ENCODE peak calls at places on chromosome 15, in six cellular contexts. R, Q, C, L, T and S are unnamed samples.

GRCh38 chr15:74959643-74959939 is 3.0 kb upstream of the RPP25 start:
- DNase-seq in Q (no peak), T (no peak), L (no peak), R (no peak), C (no peak), S (no peak)

GRCh38 chr15:36951747-36952247 is 148.6 kb downstream of the MEIS2 start:
- DNase-seq in C (no peak), Q (no peak), L (no peak), T (no peak), R (no peak), S (no peak)

GRCh38 chr15:53833134-53833624 is 73.7 kb upstream of the WDR72 start:
- DNase-seq in C (no peak), R (peak), Q (no peak), L (no peak), T (no peak), S (no peak)

GRCh38 chr15:98737721-98738120 is 89.4 kb downstream of the IGF1R start:
- DNase-seq in Q (no peak), R (no peak), L (no peak), C (no peak), T (no peak), S (peak)

GRCh38 chr15:65421360-65422215 is 1.2 kb downstream of the IGDCC4 start:
- DNase-seq in C (peak), L (peak), Q (no peak), R (peak), T (no peak), S (no peak)

GRCh38 chr15:32637704-32638103 is 3.8 kb upstream of the SCG5 start:
- DNase-seq in Q (no peak), L (no peak), C (no peak), T (no peak), R (no peak), S (no peak)

GRCh38 chr15:60155661-60156060 is 151.6 kb downstream of the FOXB1 start:
- DNase-seq in Q (no peak), L (no peak), T (no peak), R (no peak), C (no peak), S (no peak)

GRCh38 chr15:34049096-34049495 is 10.1 kb upstream of the AVEN start:
- DNase-seq in Q (no peak), C (no peak), R (no peak), T (no peak), L (no peak), S (no peak)

GRCh38 chr15:84976746-84977345 is 4.8 kb upstream of the PDE8A start:
- DNase-seq in R (no peak), L (no peak), Q (no peak), C (no peak), T (no peak), S (no peak)

GRCh38 chr15:61856295-61856694 is 204.0 kb downstream of the VPS13C start:
- DNase-seq in L (no peak), C (no peak), R (no peak), T (no peak), Q (no peak), S (no peak)

GRCh38 chr15:98917417-98917816 is 90.2 kb downstream of the PGPEP1L start:
- DNase-seq in L (no peak), R (no peak), Q (no peak), C (no peak), T (no peak), S (no peak)

GRCh38 chr15:69034352-69034751 is 19.9 kb downstream of the NOX5 start:
- DNase-seq in C (no peak), T (no peak), R (no peak), L (no peak), Q (no peak), S (no peak)

GRCh38 chr15:63371297-63371918 is 10.2 kb downstream of the CA12 start:
- DNase-seq in R (peak), T (no peak), Q (no peak), L (no peak), C (no peak), S (peak)

GRCh38 chr15:95663156-95663831 is 667.2 kb upstream of the NR2F2 start:
- DNase-seq in Q (no peak), T (no peak), R (no peak), C (no peak), L (no peak), S (no peak)

GRCh38 chr15:81074773-81075172 is 59.3 kb upstream of the CFAP161 start:
- DNase-seq in Q (no peak), C (no peak), L (no peak), R (no peak), T (no peak), S (no peak)

GRCh38 chr15:85580914-85581313 is 200.5 kb downstream of the AKAP13 start:
- DNase-seq in C (peak), R (no peak), Q (peak), L (no peak), T (no peak), S (no peak)

GRCh38 chr15:78207641-78208340 is 26.6 kb downstream of the ACSBG1 start:
- DNase-seq in Q (peak), R (no peak), C (no peak), L (no peak), T (no peak), S (no peak)

GRCh38 chr15:82963356-82964341 is 11.1 kb upstream of the HOMER2 start:
- DNase-seq in R (no peak), Q (no peak), L (no peak), C (no peak), T (no peak), S (no peak)

GRCh38 chr15:71747128-71748083 is 62.9 kb upstream of the NR2E3 start:
- DNase-seq in L (no peak), R (no peak), T (peak), C (no peak), Q (no peak), S (no peak)

GRCh38 chr15:31279221-31280036 is 47.2 kb upstream of the KLF13 start:
- DNase-seq in C (peak), T (no peak), Q (no peak), L (no peak), R (no peak), S (no peak)

GRCh38 chr15:55549305-55549704 is 38.8 kb downstream of the PYGO1 start:
- DNase-seq in R (no peak), C (no peak), Q (no peak), T (no peak), L (no peak), S (no peak)

GRCh38 chr15:43105077-43105769 is 615 bp downstream of the UBR1 start:
- DNase-seq in L (no peak), C (peak), Q (no peak), R (no peak), T (no peak), S (peak)

GRCh38 chr15:101427606-101428487 is 61.7 kb downstream of the PCSK6 start:
- DNase-seq in T (no peak), C (no peak), R (no peak), Q (no peak), L (no peak), S (no peak)

GRCh38 chr15:101057841-101058407 is 138.8 kb downstream of the LRRK1 start:
- DNase-seq in L (no peak), Q (no peak), T (no peak), R (peak), C (no peak), S (no peak)

GRCh38 chr15:23823508-23823907 is 136.4 kb upstream of the NDN start:
- DNase-seq in R (no peak), L (no peak), C (no peak), Q (no peak), T (no peak), S (peak)

GRCh38 chr15:33026614-33027013 is 167.9 kb downstream of the FMN1 start:
- DNase-seq in C (no peak), T (no peak), L (no peak), R (no peak), Q (no peak), S (no peak)

GRCh38 chr15:69081310-69082004 is 67.0 kb downstream of the NOX5 start:
- DNase-seq in L (peak), C (no peak), T (no peak), Q (peak), R (peak), S (no peak)

GRCh38 chr15:27448234-27448633 is 477.3 kb downstream of the GABRG3 start:
- DNase-seq in T (no peak), Q (no peak), L (no peak), C (no peak), R (no peak), S (no peak)
- TF ChIP-seq POLR2A in T (no peak), Q (no peak), L (no peak), C (no peak), R (no peak), S (no peak)

DNA sequence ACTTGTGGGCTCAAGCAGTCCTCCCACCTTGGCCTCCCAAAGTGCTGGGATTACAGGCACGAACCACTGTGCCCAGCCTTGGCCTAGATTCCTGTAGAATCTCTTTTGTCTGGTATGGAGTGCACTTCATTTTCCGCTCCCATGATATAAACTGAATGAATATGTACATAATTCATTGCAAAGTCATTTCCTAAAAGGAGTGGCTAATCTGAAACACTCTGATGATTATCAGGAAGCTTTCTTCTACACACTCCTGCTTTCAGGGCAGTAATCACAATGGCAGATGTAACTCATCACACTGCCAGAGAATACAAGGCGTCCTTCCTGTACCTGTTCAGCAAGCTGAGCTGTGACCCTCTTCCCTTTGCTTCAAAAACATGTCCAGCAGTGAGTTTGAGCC is 28.6 kb downstream of the RLBP1 start:
- DNase-seq in R (no peak), Q (no peak), L (no peak), C (no peak), T (no peak), S (no peak)
- TF ChIP-seq POLR2A in R (no peak), Q (no peak), L (no peak), C (no peak), T (no peak), S (no peak)

GRCh38 chr15:72783563-72784232 is at the start of gene ADPGK:
- DNase-seq in R (peak), Q (peak), L (peak), C (peak), T (peak), S (peak)
- TF ChIP-seq POLR2A in R (peak), Q (no peak), L (peak), C (peak), T (peak), S (peak)

GRCh38 chr15:67050522-67051087 is 14.8 kb upstream of the SMAD3 start:
- DNase-seq in T (no peak), R (peak), L (no peak), Q (no peak), C (no peak), S (no peak)

GRCh38 chr15:67050062-67050461 is 15.3 kb upstream of the SMAD3 start:
- DNase-seq in R (peak), T (no peak), L (no peak), Q (no peak), C (no peak), S (no peak)

GRCh38 chr15:67047149-67047661 is 18.2 kb upstream of the SMAD3 start:
- DNase-seq in Q (no peak), L (no peak), T (no peak), C (no peak), R (no peak), S (no peak)

GRCh38 chr15:67049351-67050044 is 15.9 kb upstream of the SMAD3 start:
- DNase-seq in Q (no peak), R (no peak), T (no peak), C (peak), L (no peak), S (no peak)

DNA sequence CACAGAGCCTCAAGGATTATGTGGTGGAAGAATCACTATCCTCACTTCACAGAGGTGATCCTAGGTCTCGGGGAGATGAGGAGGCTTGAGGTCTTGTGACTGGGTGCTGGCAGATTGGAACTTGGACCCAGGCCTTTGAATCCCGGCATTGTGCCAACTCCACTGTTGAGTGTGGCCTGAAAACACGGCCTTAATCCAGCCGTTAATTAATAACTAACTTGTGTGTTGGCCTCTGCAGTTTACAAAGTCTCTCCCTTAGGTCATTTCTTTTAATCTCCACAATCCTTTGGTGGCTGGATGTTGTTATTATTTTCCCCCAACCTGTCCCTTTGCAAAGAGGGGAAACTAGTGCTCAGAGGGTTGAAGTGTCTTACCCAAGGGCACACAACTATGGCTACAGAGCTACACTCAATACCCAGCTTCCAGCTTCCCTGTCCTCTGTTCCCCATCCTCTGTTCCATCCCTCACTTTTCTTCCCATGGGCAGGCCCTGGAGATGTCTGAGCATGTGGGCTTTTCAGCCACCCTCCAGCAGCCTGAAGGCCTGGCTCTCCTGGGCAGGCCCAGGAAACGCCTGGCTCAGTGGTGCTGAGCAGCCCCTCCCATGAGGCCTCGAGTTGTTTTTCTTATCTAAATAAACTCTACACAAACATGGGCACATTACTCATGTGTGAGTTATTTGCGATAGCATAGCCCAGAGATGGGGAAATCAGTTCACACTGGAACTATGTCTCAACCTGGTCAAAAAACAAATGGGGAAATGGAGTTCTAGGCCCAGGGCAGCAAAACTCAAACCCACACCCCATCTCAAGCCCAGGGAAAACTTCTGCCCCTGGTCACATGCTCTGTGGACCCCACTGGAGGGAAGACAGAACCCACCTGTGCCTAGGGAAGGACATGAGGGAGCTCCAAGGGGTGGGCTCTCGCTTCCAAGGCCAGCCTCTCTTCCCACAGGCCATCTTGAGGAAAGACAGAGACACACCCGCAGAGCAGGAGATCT is 16.8 kb upstream of the SMAD3 start:
- DNase-seq in L (no peak), Q (no peak), R (peak), T (no peak), C (peak), S (peak)
- TF ChIP-seq POLR2A in L (no peak), Q (no peak), R (no peak), T (no peak), C (peak), S (no peak)